ENCODE peak calls at places on chromosome 3, in seven cellular contexts. Q is retina; H is HT1080; O is endothelial cell; X is renal cortical epithelial cell; S is activated effector memory CD4-positive, alpha-beta T cell treated with anti-CD3 and anti-CD28 coated beads, Interleukin-2, amount 50 U/mL, for 16 hours; N is NCI-H1105 treated with DMSO at 0.1 percent for 48 hours. U is an unnamed sample.

GRCh38 chr3:102447272-102447671 is 12.5 kb downstream of the ZPLD1 start:
- DNase-seq in H (no peak), O (no peak), S (no peak), N (no peak), Q (no peak), X (no peak), U (no peak)

GRCh38 chr3:194880940-194881925 is 195.6 kb downstream of the FAM43A start:
- DNase-seq in Q (no peak), X (no peak), O (no peak), S (no peak), H (no peak), N (no peak), U (peak)

GRCh38 chr3:126678691-126679317 is 23.9 kb upstream of the TXNRD3 start:
- DNase-seq in H (no peak), O (no peak), X (no peak), N (no peak), S (no peak), Q (peak), U (no peak)

GRCh38 chr3:171377859-171378258 is 82.3 kb downstream of the TNIK start:
- DNase-seq in H (peak), X (no peak), Q (no peak), O (no peak), S (no peak), N (no peak), U (no peak)

GRCh38 chr3:133408961-133409360 is 9.1 kb downstream of the BFSP2 start:
- DNase-seq in N (no peak), Q (no peak), O (no peak), X (peak), S (no peak), H (peak), U (no peak)

GRCh38 chr3:128492353-128493220 is at the start of gene GATA2:
- DNase-seq in S (peak), O (peak), Q (peak), N (peak), X (no peak), H (no peak), U (no peak)

GRCh38 chr3:149367021-149367840 is 10.2 kb downstream of the TM4SF1 start:
- DNase-seq in H (peak), X (peak), S (no peak), O (no peak), Q (no peak), N (no peak), U (no peak)

GRCh38 chr3:120767106-120767505 is 24.6 kb downstream of the GTF2E1 start:
- DNase-seq in S (no peak), H (no peak), X (no peak), N (no peak), Q (no peak), O (no peak), U (no peak)

GRCh38 chr3:178155521-178155920 is 380.7 kb upstream of the KCNMB2 start:
- DNase-seq in S (no peak), O (no peak), X (peak), N (no peak), H (no peak), Q (no peak), U (no peak)

GRCh38 chr3:122977645-122978466 is 49.7 kb downstream of the SEMA5B start:
- DNase-seq in O (no peak), H (peak), X (peak), Q (peak), S (no peak), N (peak), U (peak)

GRCh38 chr3:170644711-170645110 is 58.8 kb upstream of the SLC7A14 start:
- DNase-seq in H (no peak), X (no peak), N (no peak), S (no peak), Q (no peak), O (no peak), U (no peak)

GRCh38 chr3:43217633-43218032 is 68.7 kb upstream of the SNRK start:
- DNase-seq in Q (no peak), N (no peak), H (peak), X (no peak), S (no peak), O (no peak), U (no peak)

GRCh38 chr3:196440041-196440537 is 7.9 kb upstream of the UBXN7 start:
- DNase-seq in S (no peak), O (no peak), Q (no peak), N (no peak), H (no peak), X (no peak), U (no peak)

GRCh38 chr3:52986938-52987337 is 58.9 kb downstream of the SFMBT1 start:
- DNase-seq in S (no peak), O (peak), N (no peak), X (peak), H (no peak), Q (no peak), U (no peak)

GRCh38 chr3:58341376-58341775 is 8.7 kb downstream of the PXK start:
- DNase-seq in H (no peak), O (no peak), X (no peak), N (no peak), Q (no peak), S (no peak), U (no peak)

GRCh38 chr3:129116482-129116946 is 5.1 kb downstream of the RAB43 start:
- DNase-seq in S (no peak), N (no peak), O (no peak), Q (no peak), H (no peak), X (no peak), U (no peak)

GRCh38 chr3:151553873-151554272 is 93.0 kb upstream of the IGSF10 start:
- DNase-seq in Q (no peak), H (no peak), S (no peak), X (peak), O (no peak), N (no peak), U (no peak)

GRCh38 chr3:177711637-177712036 is 514.4 kb upstream of the TBL1XR1 start:
- DNase-seq in Q (no peak), H (no peak), X (no peak), O (no peak), S (no peak), N (no peak), U (no peak)

GRCh38 chr3:4322635-4323034 is 19.5 kb downstream of the SETMAR start:
- DNase-seq in S (no peak), X (peak), Q (no peak), O (no peak), N (peak), H (no peak), U (peak)

GRCh38 chr3:142998439-142998838 is 2.9 kb upstream of the U2SURP start:
- DNase-seq in X (no peak), Q (no peak), S (no peak), O (no peak), N (no peak), H (no peak), U (no peak)

U was measured in NCI-H345.